ENCODE peak calls at places on chromosomes 6 and 20, in six cellular contexts. F is T-helper 9 cell; R is CD8-positive, alpha-beta memory T cell; A is left ventricle myocardium inferior; W is foreskin keratinocyte; M is PC-9. U is an unnamed sample.

GRCh38 chr6:13767121-13767794 is 47.1 kb downstream of the MCUR1 start:
- DNase-seq in F (peak; percentile 15), R (peak; percentile 45), A (peak; percentile 35), W (no peak), M (no peak), U (peak; percentile 24)

GRCh38 chr6:7246401-7247178 is 66.4 kb downstream of the SSR1 start:
- DNase-seq in F (no peak), R (no peak), A (peak; percentile 14), W (no peak), M (no peak), U (no peak)

GRCh38 chr6:3133515-3133914 is 15.0 kb downstream of the BPHL start:
- DNase-seq in F (no peak), R (no peak), A (no peak), W (no peak), M (no peak), U (no peak)

GRCh38 chr20:64106981-64107735 is at the start of gene NPBWR2:
- DNase-seq in F (no peak), R (no peak), A (peak; percentile 8), W (no peak), M (peak; percentile 32), U (no peak)

GRCh38 chr6:57040011-57040410 is 6.5 kb upstream of the KIAA1586 start:
- DNase-seq in F (no peak), R (no peak), A (no peak), W (no peak), M (no peak), U (no peak)

GRCh38 chr20:39106791-39107190 is 144.6 kb downstream of the DHX35 start:
- DNase-seq in F (no peak), R (no peak), A (no peak), W (no peak), M (no peak), U (no peak)

GRCh38 chr6:29602564-29603361 is 17.8 kb downstream of the OR2H2 start:
- DNase-seq in F (no peak), R (no peak), A (no peak), W (no peak), M (no peak), U (no peak)

GRCh38 chr6:155014715-155015300 is 19.7 kb downstream of the TIAM2 start:
- DNase-seq in F (no peak), R (no peak), A (no peak), W (no peak), M (peak; percentile 44), U (no peak)

GRCh38 chr6:144757730-144758129 is 472.6 kb downstream of the UTRN start:
- DNase-seq in F (no peak), R (no peak), A (no peak), W (no peak), M (no peak), U (no peak)

GRCh38 chr6:41427642-41428401 is 92.4 kb downstream of the NCR2 start:
- DNase-seq in F (no peak), R (peak; percentile 14), A (peak; percentile 43), W (no peak), M (no peak), U (peak; percentile 10)

GRCh38 chr6:17506962-17507361 is 93.1 kb upstream of the FAM8A1 start:
- DNase-seq in F (no peak), R (no peak), A (no peak), W (no peak), M (no peak), U (no peak)

GRCh38 chr20:44231713-44232468 is 15.2 kb upstream of the GDAP1L1 start:
- DNase-seq in F (no peak), R (no peak), A (no peak), W (no peak), M (no peak), U (no peak)

GRCh38 chr6:126015869-126016268 is 29.5 kb downstream of the TRMT11 start:
- DNase-seq in F (no peak), R (no peak), A (no peak), W (peak; percentile 25), M (peak; percentile 35), U (no peak)

GRCh38 chr20:3000852-3001523 is 42.4 kb upstream of the GNRH2 start:
- DNase-seq in F (no peak), R (no peak), A (no peak), W (no peak), M (peak; percentile 57), U (peak; percentile 7)

GRCh38 chr20:58469500-58470129 is 45.6 kb downstream of the APCDD1L start:
- DNase-seq in F (no peak), R (no peak), A (no peak), W (no peak), M (no peak), U (no peak)

GRCh38 chr6:64696053-64696452 is 1011.0 kb downstream of the EYS start:
- DNase-seq in F (no peak), R (no peak), A (no peak), W (no peak), M (no peak), U (no peak)

GRCh38 chr20:47417245-47418060 is 61.0 kb upstream of the ZMYND8 start:
- DNase-seq in F (no peak), R (no peak), A (no peak), W (no peak), M (no peak), U (no peak)

GRCh38 chr6:10583509-10583908 is 62.4 kb downstream of the GCNT2 start:
- DNase-seq in F (no peak), R (no peak), A (no peak), W (no peak), M (no peak), U (no peak)

GRCh38 chr6:4316867-4317400 is 181.6 kb upstream of the ECI2 start:
- DNase-seq in F (no peak), R (no peak), A (peak; percentile 34), W (peak; percentile 83), M (peak; percentile 51), U (no peak)

GRCh38 chr6:159692303-159693127 is 526 bp downstream of the SOD2 start:
- DNase-seq in F (peak; percentile 38), R (peak; percentile 47), A (peak; percentile 41), W (peak; percentile 19), M (no peak), U (peak; percentile 48)

GRCh38 chr6:40755749-40756452 is 168.7 kb upstream of the LRFN2 start:
- DNase-seq in F (no peak), R (no peak), A (no peak), W (no peak), M (no peak), U (no peak)

GRCh38 chr6:157304840-157305675 is 18.3 kb downstream of the TMEM242 start:
- DNase-seq in F (no peak), R (no peak), A (no peak), W (no peak), M (no peak), U (no peak)

GRCh38 chr6:39881851-39882566 is 52.3 kb downstream of the MOCS1 start:
- DNase-seq in F (no peak), R (no peak), A (no peak), W (no peak), M (no peak), U (no peak)

GRCh38 chr6:37850728-37851285 is 31.3 kb downstream of the ZFAND3 start:
- DNase-seq in F (no peak), R (peak; percentile 3), A (no peak), W (no peak), M (no peak), U (no peak)

GRCh38 chr6:100257661-100258395 is 206.9 kb downstream of the SIM1 start:
- DNase-seq in F (no peak), R (no peak), A (no peak), W (no peak), M (no peak), U (no peak)

GRCh38 chr6:27867051-27867940 is 44.9 kb downstream of the OR2B2 start:
- DNase-seq in F (peak; percentile 52), R (peak; percentile 60), A (peak; percentile 65), W (peak; percentile 51), M (no peak), U (peak; percentile 65)

U was measured in central memory CD4-positive, alpha-beta T cell.